ENCODE peak calls at places on chromosomes 7 and 10, in ten cellular contexts. N is suprapubic skin, W is lung, G is HCT116, U is A549, E is hepatocyte, H is SK-N-SH, P is lower lobe of right lung, C is cardiac muscle cell, Q is psoas muscle. R is an unnamed sample.

GRCh38 chr7:113100091-113100723 is 13.6 kb upstream of the GPR85 start:
- DNase-seq in P (no peak), N (no peak), W (no peak), G (no peak), C (peak; percentile 88), U (no peak), E (peak; percentile 73), H (peak; percentile 49), Q (no peak), R (no peak)

GRCh38 chr7:18844735-18845134 is 272.7 kb downstream of the TWIST1 start:
- DNase-seq in U (no peak), H (no peak), Q (no peak), G (no peak), W (no peak), C (no peak), E (no peak), N (no peak), P (no peak), R (no peak)

GRCh38 chr10:44817961-44818649 is 93.0 kb upstream of the TMEM72 start:
- DNase-seq in W (no peak), P (no peak), C (no peak), Q (no peak), U (no peak), H (no peak), E (no peak), N (no peak), G (no peak), R (no peak)

GRCh38 chr7:106022193-106022821 is 59.2 kb downstream of the CDHR3 start:
- DNase-seq in N (no peak), W (no peak), C (no peak), P (no peak), Q (no peak), E (no peak), U (no peak), G (no peak), H (no peak), R (peak; percentile 84)

GRCh38 chr7:130423636-130424035 is 17.2 kb downstream of the CEP41 start:
- DNase-seq in H (no peak), W (no peak), G (no peak), Q (no peak), N (no peak), E (no peak), P (no peak), U (no peak), C (no peak), R (no peak)

GRCh38 chr10:101291254-101292193 is 62.3 kb upstream of the LBX1 start:
- DNase-seq in W (no peak), E (peak; percentile 85), Q (peak; percentile 89), P (peak; percentile 59), C (peak; percentile 39), G (no peak), H (peak; percentile 94), U (peak; percentile 59), N (no peak), R (peak; percentile 85)

GRCh38 chr10:89644691-89644966 is 413 bp downstream of the PANK1 start:
- DNase-seq in U (no peak), N (peak; percentile 61), W (no peak), G (no peak), P (no peak), H (no peak), C (no peak), Q (no peak), E (no peak), R (peak; percentile 87)

GRCh38 chr7:1966631-1967200 is 266.0 kb downstream of the MAD1L1 start:
- DNase-seq in E (no peak), N (peak; percentile 45), Q (peak; percentile 18), H (no peak), U (no peak), C (no peak), W (no peak), G (no peak), P (peak; percentile 24), R (peak; percentile 60)

GRCh38 chr7:107879400-107880035 is 11.5 kb upstream of the DLD start:
- DNase-seq in E (peak; percentile 75), W (no peak), Q (no peak), U (peak; percentile 63), P (no peak), N (no peak), C (peak; percentile 73), G (peak; percentile 52), H (peak; percentile 75), R (no peak)

GRCh38 chr10:121514141-121514865 is 83.9 kb downstream of the FGFR2 start:
- DNase-seq in N (no peak), P (no peak), C (no peak), G (no peak), U (no peak), Q (no peak), W (no peak), H (no peak), E (no peak), R (no peak)

GRCh38 chr10:102646610-102647432 is 2.5 kb downstream of the TRIM8 start:
- DNase-seq in W (peak; percentile 60), H (peak; percentile 73), N (no peak), G (peak; percentile 32), E (peak; percentile 51), C (peak; percentile 58), P (peak; percentile 81), Q (peak; percentile 75), U (no peak), R (peak; percentile 89)

GRCh38 chr7:113306302-113306701 is 187.9 kb upstream of the SMIM30 start:
- DNase-seq in U (no peak), E (no peak), G (no peak), Q (no peak), N (no peak), P (no peak), C (no peak), H (no peak), W (no peak), R (no peak)

GRCh38 chr10:110533149-110533548 is 34.3 kb upstream of the SMC3 start:
- DNase-seq in P (no peak), E (no peak), Q (no peak), G (no peak), N (no peak), W (no peak), H (no peak), C (peak; percentile 41), U (no peak), R (no peak)

GRCh38 chr10:119208553-119208940 is 1.2 kb downstream of the GRK5 start:
- DNase-seq in N (no peak), P (no peak), U (no peak), E (no peak), W (no peak), Q (no peak), C (peak; percentile 40), H (no peak), G (no peak), R (no peak)

GRCh38 chr7:118068-118802 is 74.1 kb upstream of the FAM20C start:
- DNase-seq in N (no peak), H (no peak), E (peak; percentile 2), U (no peak), G (no peak), P (no peak), W (no peak), Q (no peak), C (no peak), R (no peak)

GRCh38 chr10:79155301-79156081 is 86.7 kb downstream of the ZMIZ1 start:
- DNase-seq in Q (peak; percentile 73), W (no peak), E (no peak), N (no peak), U (no peak), C (peak; percentile 35), G (no peak), H (no peak), P (no peak), R (peak; percentile 86)

GRCh38 chr7:111931016-111931517 is 275.1 kb downstream of the DOCK4 start:
- DNase-seq in Q (no peak), G (peak; percentile 42), P (no peak), C (peak; percentile 60), E (peak; percentile 40), N (no peak), W (no peak), U (no peak), H (no peak), R (no peak)
- H3K27ac ChIP-seq in Q (peak overlapping the region; percentile 30), G (no peak overlapping the region), P (peak overlapping the region; percentile 48), C (no peak overlapping the region), E (peak overlapping the region; percentile 85), N (peak overlapping the region; percentile 36), W (peak overlapping the region; percentile 35), U (no peak overlapping the region), H (no peak overlapping the region), R (no peak overlapping the region)

GRCh38 chr7:71165708-71166107 is 33.8 kb downstream of the GALNT17 start:
- DNase-seq in C (no peak), P (no peak), H (no peak), G (no peak), N (no peak), E (no peak), U (no peak), Q (no peak), W (no peak), R (no peak)
- TF ChIP-seq CTCF in C (no peak), P (no peak), H (no peak), G (no peak), N (no peak), E (no peak), U (no peak), Q (no peak), W (no peak), R (no peak)

DNA sequence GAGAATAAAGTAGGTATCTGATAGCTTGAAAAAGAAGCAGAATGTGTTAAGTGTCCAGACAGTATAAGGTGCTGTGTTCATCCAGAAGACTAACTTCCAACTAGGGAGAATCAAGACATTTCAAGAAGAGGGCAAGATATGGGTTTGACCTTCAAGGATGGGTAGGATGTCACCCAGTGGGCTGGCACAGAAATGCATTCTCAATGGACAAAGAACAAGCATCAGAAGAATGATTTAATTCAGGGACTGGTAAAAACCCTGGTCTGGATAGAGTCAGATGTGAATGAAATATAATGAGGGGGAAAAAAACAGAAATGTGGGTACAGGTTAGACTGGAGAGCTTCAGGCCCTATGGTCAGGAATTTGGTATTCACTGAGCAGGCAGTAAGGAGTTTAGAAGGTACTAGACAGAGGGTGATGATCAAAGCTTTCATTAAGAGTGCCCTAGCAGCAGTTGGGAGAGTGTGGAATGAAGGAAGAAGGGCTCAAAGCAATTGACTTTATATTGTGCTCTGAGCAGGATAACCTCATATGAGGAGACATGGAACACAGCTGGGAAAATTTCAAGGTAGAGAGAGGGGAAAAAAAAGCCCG is 180.7 kb upstream of the ANK3 start:
- DNase-seq in E (no peak), W (no peak), Q (no peak), H (no peak), N (no peak), C (no peak), U (no peak), P (no peak), G (no peak), R (no peak)
- H3K4me3 ChIP-seq in E (no peak overlapping the region), W (no peak overlapping the region), Q (peak overlapping the region; percentile 61), H (peak overlapping the region; percentile 62), N (no peak overlapping the region), C (no peak overlapping the region), U (no peak overlapping the region), P (no peak overlapping the region), G (no peak overlapping the region), R (no peak overlapping the region)

DNA sequence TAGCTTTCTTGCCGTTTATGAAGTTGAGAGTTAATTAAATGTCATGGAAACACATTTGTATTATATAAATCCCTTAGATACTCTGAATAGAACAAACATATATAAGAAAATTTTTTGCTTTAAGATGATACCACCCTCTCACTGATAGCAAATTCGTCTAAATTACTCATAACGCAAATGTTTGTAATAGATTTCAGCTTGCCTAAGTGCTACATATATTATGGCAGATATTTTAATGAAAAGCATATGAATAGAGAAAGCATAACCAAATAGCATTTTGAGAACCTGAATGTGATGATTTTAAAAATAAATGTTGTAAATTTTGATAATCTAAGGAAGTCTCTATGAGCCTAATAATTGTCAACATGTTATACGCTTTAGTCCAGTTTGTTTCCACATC is 9.2 kb downstream of the CACNB2 start:
- DNase-seq in C (no peak), N (no peak), W (no peak), P (no peak), G (no peak), U (no peak), H (no peak), E (no peak), Q (no peak), R (no peak)
- H3K27ac ChIP-seq in C (no peak overlapping the region), N (no peak overlapping the region), W (no peak overlapping the region), P (no peak overlapping the region), G (no peak overlapping the region), U (no peak overlapping the region), H (no peak overlapping the region), E (no peak overlapping the region), Q (no peak overlapping the region), R (no peak overlapping the region)

R was measured in spleen.